ENCODE peak calls at places on chromosomes 12 and 14, in five cellular contexts. U is PC-3, D is HepG2, Q is Karpas-422, I is neuronal stem cell. P is an unnamed sample.

GRCh38 chr14:35235840-35236239 is 56.3 kb upstream of the PSMA6 start:
- DNase-seq in U (no peak), D (no peak), Q (no peak), I (no peak), P (no peak)

GRCh38 chr14:92688434-92689375 is 59.7 kb downstream of the LGMN start:
- DNase-seq in U (no peak), D (no peak), Q (no peak), I (no peak), P (peak)

GRCh38 chr12:22447223-22447622 is 97.1 kb downstream of the C2CD5 start:
- DNase-seq in U (no peak), D (no peak), Q (no peak), I (no peak), P (no peak)

GRCh38 chr14:34465069-34465859 is 3.2 kb upstream of the SPTSSA start:
- DNase-seq in U (peak), D (peak), Q (no peak), I (no peak), P (peak)

GRCh38 chr14:57492859-57493258 is 798 bp downstream of the CCDC198 start:
- DNase-seq in U (peak), D (peak), Q (no peak), I (no peak), P (peak)

GRCh38 chr14:69342928-69343525 is 55.1 kb downstream of the ERH start:
- DNase-seq in U (no peak), D (no peak), Q (no peak), I (no peak), P (peak)

GRCh38 chr14:78836777-78837176 is 666.6 kb downstream of the NRXN3 start:
- DNase-seq in U (peak), D (peak), Q (peak), I (peak), P (peak)

GRCh38 chr12:54229624-54230212 is 40.9 kb upstream of the SMUG1 start:
- DNase-seq in U (peak), D (no peak), Q (no peak), I (no peak), P (no peak)

GRCh38 chr14:56807586-56808168 is 2.6 kb downstream of the OTX2 start:
- DNase-seq in U (no peak), D (no peak), Q (no peak), I (no peak), P (no peak)

GRCh38 chr14:96614528-96614927 is 112.3 kb downstream of the PAPOLA start:
- DNase-seq in U (no peak), D (no peak), Q (no peak), I (no peak), P (no peak)

GRCh38 chr12:108821407-108822397 is 35.7 kb downstream of the SSH1 start:
- DNase-seq in U (no peak), D (no peak), Q (no peak), I (no peak), P (no peak)

GRCh38 chr14:93073833-93074769 is 41.6 kb downstream of the ITPK1 start:
- DNase-seq in U (no peak), D (peak), Q (no peak), I (no peak), P (no peak)

GRCh38 chr14:77607741-77608302 is 8.6 kb downstream of the SPTLC2 start:
- DNase-seq in U (no peak), D (no peak), Q (no peak), I (no peak), P (no peak)

GRCh38 chr14:71070169-71070568 is 162.9 kb downstream of the PCNX1 start:
- DNase-seq in U (peak), D (no peak), Q (no peak), I (no peak), P (no peak)

GRCh38 chr14:73235531-73236155 is 1.7 kb upstream of the PAPLN start:
- DNase-seq in U (no peak), D (no peak), Q (peak), I (peak), P (peak)

GRCh38 chr12:101230547-101230946 is 20.5 kb upstream of the SLC5A8 start:
- DNase-seq in U (peak), D (no peak), Q (no peak), I (no peak), P (no peak)

GRCh38 chr14:42642787-42643186 is 1036.1 kb downstream of the LRFN5 start:
- DNase-seq in U (no peak), D (no peak), Q (no peak), I (no peak), P (no peak)

GRCh38 chr14:79118291-79118690 is 948.1 kb downstream of the NRXN3 start:
- DNase-seq in U (no peak), D (no peak), Q (no peak), I (no peak), P (no peak)

GRCh38 chr12:27462851-27463250 is 16.3 kb downstream of the SMCO2 start:
- DNase-seq in U (no peak), D (no peak), Q (no peak), I (no peak), P (no peak)

GRCh38 chr12:2198088-2198501 is 145.3 kb downstream of the CACNA1C start:
- DNase-seq in U (no peak), D (no peak), Q (no peak), I (peak), P (peak)

GRCh38 chr12:130351331-130351730 is 13.6 kb downstream of the PIWIL1 start:
- DNase-seq in U (no peak), D (no peak), Q (no peak), I (no peak), P (no peak)

GRCh38 chr12:131264625-131265024 is 310.9 kb downstream of the ADGRD1 start:
- DNase-seq in U (peak), D (no peak), Q (no peak), I (no peak), P (peak)

GRCh38 chr12:69509308-69509736 is 39.1 kb downstream of the FRS2 start:
- DNase-seq in U (no peak), D (no peak), Q (no peak), I (no peak), P (no peak)

GRCh38 chr12:104536841-104537240 is 80.1 kb downstream of the CHST11 start:
- DNase-seq in U (no peak), D (no peak), Q (no peak), I (no peak), P (no peak)

GRCh38 chr12:77299001-77299400 is 233.6 kb upstream of the E2F7 start:
- DNase-seq in U (no peak), D (no peak), Q (no peak), I (no peak), P (no peak)

GRCh38 chr12:124601699-124602098 is 34.3 kb upstream of the NCOR2 start:
- DNase-seq in U (no peak), D (no peak), Q (no peak), I (no peak), P (no peak)

GRCh38 chr14:92922155-92922735 is 705 bp upstream of the CHGA start:
- DNase-seq in U (no peak), D (no peak), Q (no peak), I (no peak), P (no peak)

GRCh38 chr12:119780786-119781434 is 96.2 kb downstream of the CIT start:
- DNase-seq in U (peak), D (peak), Q (peak), I (peak), P (peak)

GRCh38 chr12:75837700-75838099 is 193.9 kb downstream of the PHLDA1 start:
- DNase-seq in U (no peak), D (no peak), Q (no peak), I (no peak), P (no peak)

GRCh38 chr14:94345344-94346072 is 22.4 kb upstream of the SERPINA6 start:
- DNase-seq in U (peak), D (peak), Q (no peak), I (no peak), P (peak)

GRCh38 chr12:123043536-123044001 is 63.1 kb downstream of the ARL6IP4 start:
- DNase-seq in U (peak), D (peak), Q (peak), I (peak), P (peak)
- H3K27ac ChIP-seq in U (peak), D (no peak), Q (no peak), I (no peak), P (no peak)

GRCh38 chr12:47955059-47955458 is 8.3 kb upstream of the TMEM106C start:
- DNase-seq in U (no peak), D (no peak), Q (no peak), I (no peak), P (no peak)
- H3K27ac ChIP-seq in U (no peak), D (no peak), Q (no peak), I (no peak), P (no peak)

GRCh38 chr12:14239350-14239934 is 126.0 kb upstream of the ATF7IP start:
- DNase-seq in U (peak), D (peak), Q (peak), I (no peak), P (no peak)
- H3K27ac ChIP-seq in U (peak), D (no peak), Q (peak), I (peak), P (no peak)

GRCh38 chr14:61475316-61475715 is 153.9 kb downstream of the PRKCH start:
- DNase-seq in U (peak), D (peak), Q (peak), I (peak), P (peak)
- H3K27ac ChIP-seq in U (peak), D (no peak), Q (peak), I (no peak), P (no peak)

DNA sequence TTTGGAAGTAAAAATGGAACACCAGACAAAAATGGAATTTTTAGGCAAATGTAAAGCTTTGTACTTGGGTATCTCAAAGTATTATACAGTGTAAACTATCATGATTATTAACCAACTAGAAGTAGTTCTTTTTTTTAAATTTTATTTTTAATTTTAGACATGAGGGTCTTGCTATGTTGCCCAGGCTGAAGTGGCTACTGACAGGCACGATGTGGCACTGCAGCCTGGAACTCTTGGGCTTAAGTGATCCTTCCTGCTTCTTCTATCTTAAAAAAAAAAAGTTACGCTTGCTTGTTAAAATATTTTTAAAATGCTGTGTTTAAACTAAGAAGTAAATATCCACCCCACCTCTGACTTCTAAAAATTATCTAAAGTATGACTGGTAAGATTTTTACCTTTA is 1.9 kb upstream of the FUT8 start:
- DNase-seq in U (no peak), D (no peak), Q (no peak), I (no peak), P (no peak)
- H3K27ac ChIP-seq in U (no peak), D (no peak), Q (no peak), I (no peak), P (no peak)

DNA sequence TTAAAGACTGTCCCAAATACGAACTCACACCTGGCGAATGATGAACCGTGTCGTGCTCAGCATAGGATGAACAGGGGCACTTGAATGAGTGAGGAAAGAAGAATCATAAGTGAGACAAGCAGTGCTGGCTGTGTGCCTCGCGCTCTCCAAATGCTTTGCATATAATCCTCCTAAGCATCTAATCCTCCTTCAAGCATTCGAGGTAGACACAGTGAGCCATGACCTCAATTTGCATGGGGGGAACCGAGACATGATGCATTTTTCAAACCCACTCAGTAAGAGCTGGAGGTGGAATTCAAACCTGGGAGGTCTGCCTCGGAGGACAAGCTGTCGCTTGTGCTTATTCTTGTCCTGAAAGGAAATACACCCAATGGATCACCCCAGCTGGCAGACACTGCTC is 274.1 kb downstream of the SLC15A4 start:
- DNase-seq in U (no peak), D (no peak), Q (peak), I (no peak), P (no peak)
- H3K27ac ChIP-seq in U (no peak), D (no peak), Q (no peak), I (no peak), P (no peak)